ENCODE peak calls at places on chromosome 20, in four cellular contexts. O, K, U and J are unnamed samples.

GRCh38 chr20:36320261-36320897 is 14.2 kb downstream of the DLGAP4 start:
- DNase-seq in U (no peak), K (no peak), O (no peak), J (no peak)

GRCh38 chr20:50367104-50367674 is 143.0 kb upstream of the PTPN1 start:
- DNase-seq in K (no peak), U (no peak), O (no peak), J (no peak)

GRCh38 chr20:48679603-48680002 is 148.2 kb downstream of the PREX1 start:
- DNase-seq in K (peak), U (no peak), O (no peak), J (no peak)

GRCh38 chr20:45300961-45301360 is 5.7 kb upstream of the RBPJL start:
- DNase-seq in U (no peak), O (no peak), K (peak), J (peak)

GRCh38 chr20:50267041-50267865 is 76.6 kb downstream of the CEBPB start:
- DNase-seq in U (no peak), O (peak), K (peak), J (no peak)

GRCh38 chr20:21564127-21564773 is 50.4 kb upstream of the NKX2-2 start:
- DNase-seq in O (no peak), K (no peak), U (no peak), J (no peak)

GRCh38 chr20:50820515-50821256 is 25.8 kb downstream of the BCAS4 start:
- DNase-seq in O (no peak), K (no peak), U (no peak), J (no peak)

GRCh38 chr20:47749367-47749766 is 35.9 kb downstream of the SULF2 start:
- DNase-seq in O (peak), U (no peak), K (no peak), J (no peak)

GRCh38 chr20:35576816-35577215 is 34.9 kb downstream of the ERGIC3 start:
- DNase-seq in K (no peak), U (no peak), O (no peak), J (no peak)

GRCh38 chr20:5900908-5901307 is 49.4 kb downstream of the TRMT6 start:
- DNase-seq in K (no peak), U (no peak), O (no peak), J (no peak)

GRCh38 chr20:53708129-53708968 is 114.7 kb upstream of the ZNF217 start:
- DNase-seq in K (no peak), O (no peak), U (no peak), J (peak)

GRCh38 chr20:32779500-32780215 is 17.5 kb downstream of the DNMT3B start:
- DNase-seq in U (no peak), K (no peak), O (no peak), J (no peak)

GRCh38 chr20:41509316-41509715 is 108.9 kb downstream of the CHD6 start:
- DNase-seq in K (no peak), U (no peak), O (no peak), J (no peak)

GRCh38 chr20:31815408-31816188 is 3.6 kb upstream of the MYLK2 start:
- DNase-seq in O (no peak), U (no peak), K (no peak), J (no peak)

GRCh38 chr20:1163653-1164052 is 21.1 kb downstream of the TMEM74B start:
- DNase-seq in O (no peak), K (no peak), U (no peak), J (no peak)

GRCh38 chr20:58237318-58238182 is 9.1 kb upstream of the ANKRD60 start:
- DNase-seq in K (no peak), O (no peak), U (no peak), J (no peak)

GRCh38 chr20:47310729-47311128 is 45.8 kb downstream of the ZMYND8 start:
- DNase-seq in K (no peak), U (no peak), O (no peak), J (no peak)

GRCh38 chr20:47204008-47204745 is 152.3 kb downstream of the ZMYND8 start:
- DNase-seq in U (no peak), K (peak), O (no peak), J (no peak)

GRCh38 chr20:21301940-21302644 is 1.0 kb upstream of the XRN2 start:
- DNase-seq in U (no peak), O (no peak), K (no peak), J (no peak)